ENCODE peak calls at places on chromosomes 12 and 14, in seven cellular contexts. E is A549, L is IMR-90, Z is GM12878, J is H1, C is HepG2, R is SK-N-SH. M is an unnamed sample.

GRCh38 chr12:110370732-110371141 is 32.8 kb downstream of the ANAPC7 start:
- DNase-seq in E (no peak), L (no peak), Z (no peak), J (no peak), C (no peak), R (no peak), M (no peak)

GRCh38 chr12:61896436-61896835 is 363.8 kb upstream of the USP15 start:
- DNase-seq in E (no peak), L (no peak), Z (no peak), J (no peak), C (no peak), R (no peak), M (no peak)

GRCh38 chr14:104131968-104132732 is 6.2 kb upstream of the KIF26A start:
- DNase-seq in E (no peak), L (no peak), Z (no peak), J (peak), C (no peak), R (no peak), M (no peak)

GRCh38 chr12:124391340-124392261 is 96.7 kb downstream of the RFLNA start:
- DNase-seq in E (peak), L (peak), Z (peak), J (no peak), C (no peak), R (no peak), M (peak)

GRCh38 chr14:87175175-87175574 is 817.8 kb downstream of the GALC start:
- DNase-seq in E (no peak), L (no peak), Z (no peak), J (no peak), C (no peak), R (no peak), M (no peak)

GRCh38 chr12:66144796-66145754 is 14.5 kb upstream of the LLPH start:
- DNase-seq in E (peak), L (peak), Z (no peak), J (no peak), C (peak), R (peak), M (peak)

GRCh38 chr12:69481133-69481532 is 10.9 kb downstream of the FRS2 start:
- DNase-seq in E (no peak), L (no peak), Z (no peak), J (no peak), C (peak), R (no peak), M (no peak)

GRCh38 chr12:49542592-49543160 is 3.8 kb downstream of the KCNH3 start:
- DNase-seq in E (no peak), L (no peak), Z (no peak), J (no peak), C (no peak), R (no peak), M (no peak)

GRCh38 chr14:101713641-101714349 is 47.7 kb upstream of the PPP2R5C start:
- DNase-seq in E (no peak), L (no peak), Z (no peak), J (no peak), C (no peak), R (no peak), M (peak)

GRCh38 chr12:84919271-84919670 is 6.7 kb upstream of the SLC6A15 start:
- DNase-seq in E (no peak), L (peak), Z (no peak), J (no peak), C (no peak), R (no peak), M (no peak)

GRCh38 chr12:12079291-12079690 is 8.6 kb downstream of the BCL2L14 start:
- DNase-seq in E (no peak), L (peak), Z (no peak), J (no peak), C (no peak), R (no peak), M (no peak)
- TF ChIP-seq RFX5 in E (no peak), L (no peak), Z (no peak), J (no peak), C (no peak), R (no peak), M (no peak)

DNA sequence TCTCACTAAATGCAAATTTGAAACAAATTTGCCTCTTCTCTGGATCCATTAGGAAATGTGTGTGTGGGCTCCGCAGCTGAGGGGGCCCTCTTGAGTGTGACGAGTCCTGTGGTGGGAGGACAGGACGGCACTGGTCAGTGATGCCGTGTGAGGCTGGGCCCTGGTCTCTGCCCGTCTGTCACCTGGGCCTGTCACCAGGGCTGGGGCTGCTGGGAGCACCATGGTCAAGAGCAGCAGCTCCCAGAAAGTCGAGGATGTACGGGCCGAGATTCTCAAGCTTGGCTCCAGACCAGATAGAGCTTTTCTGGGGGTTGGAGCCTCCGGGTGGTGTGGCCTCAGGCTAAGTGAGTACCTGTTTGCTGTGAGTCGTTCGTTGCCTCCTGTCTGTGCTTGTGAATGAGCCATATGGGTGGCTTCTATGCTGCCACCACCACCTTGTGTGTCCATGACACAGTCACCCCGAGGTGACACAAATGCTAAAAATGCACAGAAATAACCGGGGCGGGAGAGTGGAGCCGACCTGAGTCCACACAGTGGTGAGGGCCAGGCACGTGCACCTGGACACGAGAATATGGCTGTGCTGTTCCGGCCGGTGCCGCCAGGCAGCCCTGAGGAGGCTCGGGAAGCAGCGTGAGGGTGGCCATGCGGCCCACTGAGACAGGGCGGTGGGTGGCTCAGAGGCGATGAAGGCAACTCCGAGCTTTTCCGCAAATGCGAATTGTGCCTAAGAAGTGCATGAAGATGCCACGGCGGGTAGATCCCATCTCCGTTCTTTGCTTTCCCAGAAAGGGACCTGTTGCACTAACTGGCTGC is 8.7 kb downstream of the PGAM5 start:
- DNase-seq in E (no peak), L (no peak), Z (no peak), J (no peak), C (no peak), R (no peak), M (no peak)
- TF ChIP-seq RFX5 in E (no peak), L (no peak), Z (no peak), J (no peak), C (no peak), R (no peak), M (no peak)

GRCh38 chr14:31465113-31465512 is 7.8 kb upstream of the DTD2 start:
- DNase-seq in E (no peak), L (peak), Z (no peak), J (no peak), C (no peak), R (no peak), M (no peak)
- TF ChIP-seq RFX5 in E (no peak), L (no peak), Z (no peak), J (no peak), C (no peak), R (no peak), M (no peak)

GRCh38 chr12:22627351-22627750 is 2.4 kb downstream of the ETNK1 start:
- DNase-seq in E (no peak), L (no peak), Z (no peak), J (no peak), C (no peak), R (no peak), M (no peak)

GRCh38 chr12:22624573-22624907 is 431 bp upstream of the ETNK1 start:
- DNase-seq in E (no peak), L (no peak), Z (no peak), J (no peak), C (no peak), R (no peak), M (no peak)

GRCh38 chr12:22626429-22626828 is 1.5 kb downstream of the ETNK1 start:
- DNase-seq in E (no peak), L (peak), Z (peak), J (no peak), C (no peak), R (no peak), M (peak)

GRCh38 chr12:22624908-22625646 is at the start of gene ETNK1:
- DNase-seq in E (peak), L (peak), Z (peak), J (peak), C (peak), R (peak), M (peak)

DNA sequence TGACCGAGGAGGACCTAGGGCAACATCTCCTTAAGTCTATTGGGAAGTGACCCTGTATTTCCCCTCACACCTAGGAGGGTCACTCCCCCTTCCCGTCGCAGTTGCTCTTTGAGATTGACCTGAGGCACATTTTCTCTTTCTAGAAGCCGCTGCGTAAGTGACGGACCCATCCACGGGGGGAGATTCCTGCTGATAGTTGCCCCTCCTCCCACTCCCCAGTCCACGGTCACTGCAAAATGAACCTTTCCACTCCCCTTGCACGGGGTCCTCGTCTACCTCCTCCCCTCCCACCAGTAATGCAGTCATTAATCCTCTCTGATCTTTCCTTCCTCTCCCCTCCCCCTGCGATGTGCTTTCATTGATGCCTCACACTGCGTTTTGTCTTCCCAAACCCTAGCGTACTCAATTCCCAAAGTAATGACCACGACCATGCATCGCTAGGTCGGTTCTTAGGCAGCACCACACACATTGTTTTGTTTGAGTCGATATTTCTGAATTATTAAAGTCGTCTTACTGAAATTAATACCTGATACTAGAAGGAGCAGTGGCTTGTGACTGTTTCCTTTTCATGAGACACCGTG is 790 bp downstream of the ETNK1 start:
- DNase-seq in E (peak), L (peak), Z (peak), J (peak), C (peak), R (peak), M (peak)
- TF ChIP-seq RFX5 in E (no peak), L (no peak), Z (no peak), J (no peak), C (no peak), R (no peak), M (no peak)

DNA sequence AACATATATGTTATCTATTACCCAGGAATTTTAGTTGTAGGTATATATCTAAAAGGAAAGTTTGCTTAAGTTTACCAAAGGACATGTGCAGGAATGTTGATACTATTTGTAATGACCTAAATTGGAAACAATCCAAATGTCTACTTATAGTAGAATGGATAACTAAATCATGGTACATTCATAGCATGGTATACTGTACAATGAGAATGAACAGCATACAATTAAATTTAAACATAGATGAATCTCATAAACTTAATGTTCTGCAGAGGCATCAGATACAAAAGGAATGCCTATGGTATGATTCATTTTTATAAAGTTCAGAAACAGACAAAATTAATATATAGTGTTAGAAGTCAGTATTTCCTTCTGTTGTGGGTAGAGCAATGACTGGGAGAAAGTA is 135.4 kb downstream of the GPHN start:
- DNase-seq in E (no peak), L (peak), Z (no peak), J (no peak), C (no peak), R (no peak), M (no peak)
- TF ChIP-seq RFX5 in E (no peak), L (no peak), Z (no peak), J (no peak), C (no peak), R (no peak), M (no peak)

DNA sequence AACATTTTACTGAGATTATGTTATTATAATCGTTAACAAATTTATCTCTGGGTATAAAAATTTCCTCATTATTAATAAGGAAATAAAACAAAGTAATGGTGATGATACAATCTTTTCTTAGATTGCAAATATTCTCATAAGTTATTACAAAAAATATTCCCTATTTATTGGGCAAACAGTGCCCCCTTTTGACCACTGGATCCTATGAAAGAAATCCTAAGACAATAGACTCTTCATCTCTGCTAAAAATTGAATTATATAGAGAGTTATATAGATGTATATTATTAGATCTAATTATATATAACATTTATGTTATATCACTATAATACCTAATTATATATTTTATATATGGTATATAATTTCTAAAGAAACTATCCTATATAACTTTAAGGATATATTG is 94.2 kb upstream of the FGD4 start:
- DNase-seq in E (peak), L (peak), Z (no peak), J (no peak), C (peak), R (peak), M (peak)
- TF ChIP-seq RFX5 in E (no peak), L (no peak), Z (no peak), J (no peak), C (no peak), R (no peak), M (no peak)

GRCh38 chr14:96224480-96225096 is 19.9 kb downstream of the BDKRB2 start:
- DNase-seq in E (no peak), L (no peak), Z (no peak), J (no peak), C (no peak), R (no peak), M (no peak)

GRCh38 chr14:96227428-96227827 is 22.8 kb downstream of the BDKRB2 start:
- DNase-seq in E (no peak), L (no peak), Z (no peak), J (no peak), C (no peak), R (no peak), M (no peak)

GRCh38 chr14:96229315-96229714 is 24.7 kb downstream of the BDKRB2 start:
- DNase-seq in E (no peak), L (no peak), Z (no peak), J (no peak), C (no peak), R (no peak), M (no peak)

GRCh38 chr14:96221841-96222240 is 17.2 kb downstream of the BDKRB2 start:
- DNase-seq in E (no peak), L (no peak), Z (no peak), J (no peak), C (no peak), R (no peak), M (no peak)

DNA sequence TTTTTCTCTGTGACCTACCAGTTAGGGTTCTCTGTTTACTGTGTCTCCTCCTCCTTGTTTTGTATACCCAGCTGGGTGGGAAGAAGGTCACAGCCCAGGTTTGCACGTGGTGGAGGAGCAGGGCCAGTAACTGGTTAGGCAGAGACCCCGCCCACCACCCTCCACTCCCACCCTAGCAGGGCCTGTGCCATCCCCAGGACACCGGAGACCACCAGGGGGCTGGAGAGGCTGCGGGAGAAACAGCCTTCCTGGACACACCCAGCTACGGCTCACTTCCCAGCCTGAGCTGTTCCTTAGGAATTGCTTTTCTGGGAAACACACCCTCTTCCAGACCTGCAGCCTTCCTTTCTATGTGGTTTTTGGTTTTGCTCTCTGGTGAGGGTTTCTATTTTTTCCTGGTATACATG is 21.1 kb downstream of the BDKRB2 start:
- DNase-seq in E (peak), L (peak), Z (no peak), J (peak), C (peak), R (peak), M (no peak)
- TF ChIP-seq RFX5 in E (no peak), L (no peak), Z (no peak), J (no peak), C (no peak), R (no peak), M (no peak)

M was measured in K562.